ENCODE peak calls at places on chromosomes 3 and 15, in eight cellular contexts. O is PC-3, M is WTC11, U is mucosa of descending colon, L is fibroblast of lung, C is hypothalamus, F is A549, X is activated B cell treated with CpG ODN at 0.5 μM for 24 hours. K is an unnamed sample.

GRCh38 chr15:88657326-88658069 is 18.7 kb downstream of the ISG20 start:
- DNase-seq in C (no peak), L (peak), X (no peak), F (peak), M (peak), U (peak), O (peak), K (no peak)

GRCh38 chr3:105834768-105835167 is 34.0 kb downstream of the CBLB start:
- DNase-seq in C (no peak), X (no peak), O (peak), F (no peak), M (no peak), U (no peak), L (no peak), K (no peak)

GRCh38 chr15:47857384-47858168 is 140.3 kb downstream of the SEMA6D start:
- DNase-seq in O (peak), L (no peak), X (no peak), M (no peak), C (no peak), U (no peak), F (no peak), K (no peak)

GRCh38 chr3:45179163-45179562 is 33.0 kb upstream of the CDCP1 start:
- DNase-seq in X (no peak), O (no peak), M (no peak), U (no peak), L (no peak), C (no peak), F (no peak), K (no peak)

GRCh38 chr3:194633349-194634004 is at the start of gene TMEM44:
- DNase-seq in M (peak), L (peak), C (no peak), F (peak), X (peak), U (peak), O (peak), K (peak)

GRCh38 chr3:55646121-55646520 is 159.0 kb upstream of the WNT5A start:
- DNase-seq in U (no peak), M (no peak), C (no peak), L (no peak), X (no peak), F (no peak), O (no peak), K (no peak)

GRCh38 chr3:117628896-117629295 is 919.3 kb downstream of the TUSC7 start:
- DNase-seq in M (no peak), X (no peak), O (peak), U (peak), C (no peak), L (peak), F (no peak), K (no peak)

GRCh38 chr15:70669006-70669602 is 94.3 kb downstream of the UACA start:
- DNase-seq in F (no peak), C (no peak), X (no peak), L (no peak), M (no peak), O (no peak), U (no peak), K (no peak)

GRCh38 chr3:12004741-12005513 is 739 bp downstream of the SYN2 start:
- DNase-seq in F (no peak), L (no peak), M (peak), U (no peak), O (no peak), X (no peak), C (no peak), K (no peak)

GRCh38 chr3:170226426-170226960 is 4.3 kb downstream of the PRKCI start:
- DNase-seq in U (no peak), X (no peak), M (no peak), C (no peak), F (no peak), O (no peak), L (peak), K (no peak)

GRCh38 chr3:178439504-178439903 is 96.7 kb upstream of the KCNMB2 start:
- DNase-seq in C (no peak), L (peak), F (peak), O (peak), M (no peak), U (no peak), X (no peak), K (no peak)

GRCh38 chr3:86969500-86970189 is 21.3 kb downstream of the VGLL3 start:
- DNase-seq in L (peak), F (no peak), C (no peak), X (no peak), O (peak), M (peak), U (peak), K (no peak)

GRCh38 chr3:186383026-186383993 is 21.3 kb upstream of the DGKG start:
- DNase-seq in L (no peak), U (no peak), C (no peak), M (no peak), O (no peak), F (no peak), X (no peak), K (no peak)

GRCh38 chr15:90141646-90142045 is 39.4 kb upstream of the IDH2 start:
- DNase-seq in F (no peak), C (no peak), L (peak), X (no peak), O (peak), U (no peak), M (no peak), K (no peak)

GRCh38 chr3:142359367-142359766 is 88.5 kb downstream of the XRN1 start:
- DNase-seq in O (no peak), L (no peak), C (no peak), U (no peak), X (no peak), M (no peak), F (no peak), K (no peak)

GRCh38 chr15:28923726-28924280 is 38.0 kb downstream of the APBA2 start:
- DNase-seq in C (no peak), O (no peak), F (no peak), M (no peak), L (no peak), U (no peak), X (no peak), K (no peak)

GRCh38 chr15:74978503-74978902 is 16.9 kb upstream of the SCAMP5 start:
- DNase-seq in U (no peak), L (no peak), M (no peak), X (no peak), F (no peak), O (peak), C (peak), K (no peak)

GRCh38 chr15:68404056-68404798 is 27.7 kb downstream of the ITGA11 start:
- DNase-seq in M (no peak), O (no peak), X (peak), C (no peak), F (no peak), L (no peak), U (no peak), K (no peak)

GRCh38 chr3:177451940-177452484 is 254.7 kb upstream of the TBL1XR1 start:
- DNase-seq in F (no peak), X (no peak), C (no peak), O (no peak), L (peak), M (no peak), U (no peak), K (no peak)

GRCh38 chr3:12901631-12902045 is 60.3 kb upstream of the RPL32 start:
- DNase-seq in M (no peak), C (no peak), F (no peak), L (no peak), X (no peak), U (no peak), O (no peak), K (no peak)

GRCh38 chr3:487580-487979 is 291.0 kb downstream of the CHL1 start:
- DNase-seq in U (no peak), M (no peak), X (no peak), F (no peak), O (peak), L (no peak), C (no peak), K (no peak)

GRCh38 chr15:94036156-94036555 is 195.2 kb upstream of the MCTP2 start:
- DNase-seq in F (no peak), L (no peak), O (peak), U (no peak), C (no peak), X (no peak), M (no peak), K (no peak)

GRCh38 chr3:46695177-46695961 is 1.9 kb upstream of the ALS2CL start:
- DNase-seq in L (no peak), U (peak), X (no peak), F (peak), O (peak), M (peak), C (no peak), K (no peak)

GRCh38 chr3:84136425-84136824 is 822.4 kb upstream of the CADM2 start:
- DNase-seq in L (peak), O (peak), U (no peak), F (no peak), M (no peak), X (no peak), C (no peak), K (no peak)

GRCh38 chr3:192514081-192514753 is 213.1 kb downstream of the FGF12 start:
- DNase-seq in M (peak), O (peak), F (peak), X (no peak), C (no peak), U (peak), L (peak), K (peak)

GRCh38 chr3:71752911-71753715 is 542 bp upstream of the GPR27 start:
- DNase-seq in L (no peak), M (peak), O (no peak), C (no peak), U (no peak), X (no peak), F (no peak), K (no peak)

GRCh38 chr15:40330368-40330836 is 6.9 kb downstream of the INAFM2 start:
- DNase-seq in C (no peak), O (peak), X (no peak), L (peak), F (no peak), M (no peak), U (no peak), K (no peak)

GRCh38 chr15:40554164-40554530 is 10.7 kb downstream of the CCDC32 start:
- DNase-seq in M (peak), O (no peak), F (no peak), L (no peak), X (no peak), U (no peak), C (no peak), K (no peak)

GRCh38 chr3:137948400-137949072 is 61.4 kb upstream of the CLDN18 start:
- DNase-seq in M (no peak), F (no peak), X (no peak), O (no peak), C (no peak), L (no peak), U (no peak), K (no peak)

GRCh38 chr15:32656091-32656860 is 14.8 kb downstream of the SCG5 start:
- DNase-seq in C (no peak), X (no peak), L (no peak), M (no peak), F (no peak), O (peak), U (no peak), K (no peak)

GRCh38 chr3:14298442-14298841 is 104.0 kb upstream of the SLC6A6 start:
- DNase-seq in M (no peak), L (no peak), U (no peak), C (no peak), F (no peak), O (no peak), X (no peak), K (no peak)

GRCh38 chr3:136818851-136819783 is at the start of gene SLC35G2:
- DNase-seq in F (peak), U (peak), M (peak), L (peak), C (peak), O (peak), X (peak), K (peak)

GRCh38 chr3:38141952-38142273 is 3.5 kb downstream of the MYD88 start:
- DNase-seq in L (no peak), M (no peak), U (peak), C (no peak), O (peak), F (no peak), X (no peak), K (no peak)

GRCh38 chr15:89681146-89681545 is 2.0 kb upstream of the PLIN1 start:
- DNase-seq in F (no peak), L (no peak), X (no peak), O (no peak), C (no peak), U (no peak), M (no peak), K (no peak)

GRCh38 chr15:94582368-94582767 is 351.0 kb downstream of the MCTP2 start:
- DNase-seq in C (no peak), U (peak), O (peak), L (no peak), X (no peak), F (no peak), M (peak), K (no peak)

GRCh38 chr15:87355946-87356345 is 900.6 kb downstream of the NTRK3 start:
- DNase-seq in M (no peak), X (no peak), F (no peak), C (no peak), L (no peak), O (no peak), U (no peak), K (no peak)

GRCh38 chr3:11335056-11335608 is 62.9 kb downstream of the ATG7 start:
- DNase-seq in C (no peak), O (peak), M (no peak), U (peak), X (no peak), F (peak), L (peak), K (no peak)

GRCh38 chr15:76200641-76201105 is 110.6 kb downstream of the ETFA start:
- DNase-seq in F (no peak), C (no peak), X (no peak), L (no peak), U (no peak), M (no peak), O (no peak), K (peak)

GRCh38 chr3:4856986-4857385 is 122.3 kb upstream of the BHLHE40 start:
- DNase-seq in X (no peak), M (no peak), C (no peak), L (no peak), F (no peak), U (no peak), O (no peak), K (no peak)

K was measured in pancreas.